ENCODE peak calls at places on chromosomes 11 and 22, in five cellular contexts. T is RPMI7951, U is GM13977, K is left lobe of liver, A is astrocyte of the cerebellum. I is an unnamed sample.

GRCh38 chr11:75668508-75669297 is at the start of gene MAP6:
- DNase-seq in T (peak; percentile 17), U (peak; percentile 57), K (no peak), A (no peak), I (no peak)

GRCh38 chr11:15185021-15185420 is 70.3 kb downstream of the INSC start:
- DNase-seq in T (no peak), U (no peak), K (no peak), A (no peak), I (no peak)

GRCh38 chr11:130475426-130476053 is 27.1 kb downstream of the ADAMTS15 start:
- DNase-seq in T (peak; percentile 72), U (no peak), K (peak; percentile 18), A (no peak), I (no peak)

GRCh38 chr11:86934263-86934932 is 20.8 kb downstream of the FZD4 start:
- DNase-seq in T (no peak), U (no peak), K (no peak), A (no peak), I (no peak)

GRCh38 chr22:23138584-23139469 is 3.0 kb downstream of the RSPH14 start:
- DNase-seq in T (no peak), U (no peak), K (no peak), A (no peak), I (no peak)

GRCh38 chr11:27703453-27703852 is 3.2 kb upstream of the BDNF start:
- DNase-seq in T (peak; percentile 65), U (no peak), K (no peak), A (no peak), I (no peak)

GRCh38 chr11:77191823-77192495 is 63.9 kb downstream of the MYO7A start:
- DNase-seq in T (peak; percentile 72), U (peak; percentile 75), K (no peak), A (no peak), I (no peak)

GRCh38 chr11:111200010-111200534 is 45.5 kb upstream of the POU2AF2 start:
- DNase-seq in T (no peak), U (no peak), K (no peak), A (no peak), I (no peak)

GRCh38 chr22:19514831-19515565 is 9.2 kb downstream of the CLDN5 start:
- DNase-seq in T (no peak), U (no peak), K (peak; percentile 37), A (no peak), I (peak; percentile 100)